ENCODE peak calls at places on chromosomes 5 and 9, in five cellular contexts. One of them, this sample, is unnamed. For H3K36me3 and H3K27me3, the result is how much of the 10 kb centered on the place peaks cover.

GRCh38 chr5:111848374-111848914 is 91.5 kb upstream of the NREP start:
- DNase-seq in cardiac muscle cell: no peak
- DNase-seq in SK-N-SH: no peak
- DNase-seq in Caco-2: no peak
- DNase-seq in stomach: no peak
- DNase-seq in this sample: no peak

GRCh38 chr9:76576344-76576743 is 117.4 kb downstream of the GCNT1 start:
- DNase-seq in cardiac muscle cell: no peak
- DNase-seq in SK-N-SH: no peak
- DNase-seq in Caco-2: no peak
- DNase-seq in stomach: no peak
- DNase-seq in this sample: no peak

GRCh38 chr9:14315754-14316573 is 2.0 kb upstream of the NFIB start:
- DNase-seq in cardiac muscle cell: peak
- DNase-seq in SK-N-SH: peak
- DNase-seq in Caco-2: peak
- DNase-seq in stomach: no peak
- DNase-seq in this sample: peak

GRCh38 chr5:57453728-57454127 is 28.9 kb downstream of the ACTBL2 start:
- DNase-seq in cardiac muscle cell: no peak
- DNase-seq in SK-N-SH: no peak
- DNase-seq in Caco-2: no peak
- DNase-seq in stomach: no peak
- DNase-seq in this sample: no peak

GRCh38 chr5:158700231-158700996 is 399.3 kb downstream of the EBF1 start:
- DNase-seq in cardiac muscle cell: no peak
- DNase-seq in SK-N-SH: no peak
- DNase-seq in Caco-2: no peak
- DNase-seq in stomach: no peak
- DNase-seq in this sample: no peak

GRCh38 chr5:142325677-142326479 is 1.1 kb upstream of the SPRY4 start:
- DNase-seq in cardiac muscle cell: peak
- DNase-seq in SK-N-SH: peak
- DNase-seq in Caco-2: peak
- DNase-seq in stomach: peak
- DNase-seq in this sample: peak

GRCh38 chr9:95613670-95614069 is 96.9 kb upstream of the PTCH1 start:
- DNase-seq in cardiac muscle cell: no peak
- DNase-seq in SK-N-SH: no peak
- DNase-seq in Caco-2: no peak
- DNase-seq in stomach: no peak
- DNase-seq in this sample: peak

GRCh38 chr5:43602456-43602817 is 543 bp upstream of the NNT start:
- DNase-seq in cardiac muscle cell: peak
- DNase-seq in SK-N-SH: peak
- DNase-seq in Caco-2: peak
- DNase-seq in stomach: peak
- DNase-seq in this sample: peak

GRCh38 chr9:86329649-86330048 is 24.6 kb downstream of the TUT7 start:
- DNase-seq in cardiac muscle cell: no peak
- DNase-seq in SK-N-SH: no peak
- DNase-seq in Caco-2: no peak
- DNase-seq in stomach: no peak
- DNase-seq in this sample: no peak

GRCh38 chr9:73565833-73566465 is 414.3 kb downstream of the ANXA1 start:
- DNase-seq in cardiac muscle cell: peak
- DNase-seq in SK-N-SH: no peak
- DNase-seq in Caco-2: peak
- DNase-seq in stomach: no peak
- DNase-seq in this sample: peak

GRCh38 chr9:83299556-83299955 is 236.6 kb upstream of the RASEF start:
- DNase-seq in cardiac muscle cell: no peak
- DNase-seq in SK-N-SH: no peak
- DNase-seq in Caco-2: no peak
- DNase-seq in stomach: no peak
- DNase-seq in this sample: no peak

GRCh38 chr5:117680421-117680820 is 1105.8 kb upstream of the SEMA6A start:
- DNase-seq in cardiac muscle cell: no peak
- DNase-seq in SK-N-SH: no peak
- DNase-seq in Caco-2: no peak
- DNase-seq in stomach: no peak
- DNase-seq in this sample: no peak

GRCh38 chr9:69120380-69121154 is 53.5 kb upstream of the TJP2 start:
- DNase-seq in cardiac muscle cell: no peak
- DNase-seq in SK-N-SH: no peak
- DNase-seq in Caco-2: peak
- DNase-seq in stomach: peak
- DNase-seq in this sample: peak

GRCh38 chr9:34992376-34992951 is 2.9 kb downstream of the DNAJB5 start:
- DNase-seq in cardiac muscle cell: no peak
- DNase-seq in SK-N-SH: no peak
- DNase-seq in Caco-2: no peak
- DNase-seq in stomach: no peak
- DNase-seq in this sample: peak

GRCh38 chr9:126406075-126406675 is 79.5 kb downstream of the MVB12B start:
- DNase-seq in cardiac muscle cell: no peak
- DNase-seq in SK-N-SH: no peak
- DNase-seq in Caco-2: no peak
- DNase-seq in stomach: no peak
- DNase-seq in this sample: no peak

GRCh38 chr5:96219580-96220281 is 213.3 kb downstream of the PCSK1 start:
- DNase-seq in cardiac muscle cell: no peak
- DNase-seq in SK-N-SH: no peak
- DNase-seq in Caco-2: no peak
- DNase-seq in stomach: no peak
- DNase-seq in this sample: no peak

GRCh38 chr5:59640411-59640810 is 253.1 kb downstream of the PDE4D start:
- DNase-seq in cardiac muscle cell: peak
- DNase-seq in SK-N-SH: no peak
- DNase-seq in Caco-2: no peak
- DNase-seq in stomach: no peak
- DNase-seq in this sample: no peak

GRCh38 chr9:7988644-7989280 is 189.2 kb upstream of the DMAC1 start:
- DNase-seq in cardiac muscle cell: no peak
- DNase-seq in SK-N-SH: no peak
- DNase-seq in Caco-2: no peak
- DNase-seq in stomach: no peak
- DNase-seq in this sample: no peak

GRCh38 chr5:124592891-124593290 is 153.5 kb downstream of the ZNF608 start:
- DNase-seq in cardiac muscle cell: no peak
- DNase-seq in SK-N-SH: no peak
- DNase-seq in Caco-2: no peak
- DNase-seq in stomach: no peak
- DNase-seq in this sample: no peak
- H3K4me3 ChIP-seq in cardiac muscle cell: no peak
- H3K4me3 ChIP-seq in SK-N-SH: no peak
- H3K4me3 ChIP-seq in Caco-2: no peak
- H3K4me3 ChIP-seq in stomach: no peak
- H3K4me3 ChIP-seq in this sample: no peak

GRCh38 chr9:131146186-131146585 is 20.8 kb downstream of the NUP214 start:
- DNase-seq in cardiac muscle cell: no peak
- DNase-seq in SK-N-SH: no peak
- DNase-seq in Caco-2: no peak
- DNase-seq in stomach: no peak
- DNase-seq in this sample: no peak
- H3K36me3 ChIP-seq in cardiac muscle cell: half or more
- H3K36me3 ChIP-seq in SK-N-SH: half or more
- H3K36me3 ChIP-seq in Caco-2: under half
- H3K36me3 ChIP-seq in stomach: half or more
- H3K36me3 ChIP-seq in this sample: under half

GRCh38 chr9:97852399-97853055 is 499 bp upstream of the FOXE1 start:
- DNase-seq in cardiac muscle cell: no peak
- DNase-seq in SK-N-SH: no peak
- DNase-seq in Caco-2: no peak
- DNase-seq in stomach: no peak
- DNase-seq in this sample: peak

GRCh38 chr9:97850746-97851449 is 2.1 kb upstream of the FOXE1 start:
- DNase-seq in cardiac muscle cell: no peak
- DNase-seq in SK-N-SH: no peak
- DNase-seq in Caco-2: no peak
- DNase-seq in stomach: no peak
- DNase-seq in this sample: no peak

GRCh38 chr9:97853056-97853843 is at the start of gene FOXE1:
- DNase-seq in cardiac muscle cell: no peak
- DNase-seq in SK-N-SH: no peak
- DNase-seq in Caco-2: no peak
- DNase-seq in stomach: no peak
- DNase-seq in this sample: peak

GRCh38 chr9:97851450-97851883 is 1.6 kb upstream of the FOXE1 start:
- DNase-seq in cardiac muscle cell: no peak
- DNase-seq in SK-N-SH: no peak
- DNase-seq in Caco-2: no peak
- DNase-seq in stomach: no peak
- DNase-seq in this sample: peak

GRCh38 chr9:97852001-97852398 is 1.0 kb upstream of the FOXE1 start:
- DNase-seq in cardiac muscle cell: no peak
- DNase-seq in SK-N-SH: no peak
- DNase-seq in Caco-2: no peak
- DNase-seq in stomach: no peak
- DNase-seq in this sample: peak
- H3K27me3 ChIP-seq in cardiac muscle cell: half or more
- H3K27me3 ChIP-seq in SK-N-SH: half or more
- H3K27me3 ChIP-seq in Caco-2: under half
- H3K27me3 ChIP-seq in stomach: half or more
- H3K27me3 ChIP-seq in this sample: half or more

GRCh38 chr5:149405550-149406202 is 26.6 kb upstream of the IL17B start:
- DNase-seq in cardiac muscle cell: no peak
- DNase-seq in SK-N-SH: no peak
- DNase-seq in Caco-2: no peak
- DNase-seq in stomach: no peak
- DNase-seq in this sample: no peak

GRCh38 chr5:149407331-149408251 is 28.5 kb upstream of the IL17B start:
- DNase-seq in cardiac muscle cell: no peak
- DNase-seq in SK-N-SH: no peak
- DNase-seq in Caco-2: no peak
- DNase-seq in stomach: no peak
- DNase-seq in this sample: no peak

GRCh38 chr5:149408252-149409099 is 29.4 kb upstream of the IL17B start:
- DNase-seq in cardiac muscle cell: no peak
- DNase-seq in SK-N-SH: no peak
- DNase-seq in Caco-2: no peak
- DNase-seq in stomach: no peak
- DNase-seq in this sample: no peak

GRCh38 chr5:149406203-149406978 is 27.3 kb upstream of the IL17B start:
- DNase-seq in cardiac muscle cell: no peak
- DNase-seq in SK-N-SH: peak
- DNase-seq in Caco-2: no peak
- DNase-seq in stomach: no peak
- DNase-seq in this sample: peak

DNA sequence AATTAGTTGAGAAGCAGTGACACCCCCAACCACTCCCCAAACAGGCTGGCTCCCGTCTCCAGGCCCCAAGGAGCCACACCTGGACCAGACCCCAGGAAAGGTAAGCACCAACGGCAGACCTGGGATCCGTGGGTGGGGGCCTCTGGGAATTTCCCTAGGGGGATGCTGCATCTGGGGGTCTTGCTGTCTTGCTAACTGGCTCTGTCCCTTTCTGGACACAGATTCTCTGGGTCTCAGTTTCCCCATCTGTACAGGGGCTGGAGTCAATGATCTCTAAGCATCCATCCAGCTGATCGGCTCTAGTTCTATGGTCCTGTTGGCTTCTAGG is 27.9 kb upstream of the IL17B start:
- DNase-seq in cardiac muscle cell: no peak
- DNase-seq in SK-N-SH: no peak
- DNase-seq in Caco-2: no peak
- DNase-seq in stomach: no peak
- DNase-seq in this sample: no peak
- H3K4me3 ChIP-seq in cardiac muscle cell: no peak
- H3K4me3 ChIP-seq in SK-N-SH: peak
- H3K4me3 ChIP-seq in Caco-2: no peak
- H3K4me3 ChIP-seq in stomach: peak
- H3K4me3 ChIP-seq in this sample: no peak

DNA sequence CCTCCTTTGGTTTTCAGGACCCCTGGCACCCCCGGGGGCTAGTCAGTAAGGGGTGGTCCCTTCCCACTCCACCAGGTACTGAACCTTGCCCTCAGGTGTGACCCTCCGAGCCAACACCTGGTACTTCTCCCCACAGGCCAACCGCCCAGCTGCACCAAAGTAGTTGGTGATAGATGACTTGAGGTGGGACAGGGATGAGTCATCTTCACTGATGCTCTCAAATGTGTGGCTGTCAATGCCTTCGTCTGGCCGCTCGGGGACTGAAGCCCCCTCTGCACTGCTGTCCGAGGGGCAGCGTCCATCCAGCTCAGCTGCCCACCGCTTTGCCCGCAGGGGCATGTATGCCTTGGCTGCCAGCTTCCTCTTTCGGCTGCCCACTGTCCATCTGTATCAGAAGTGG is 15.2 kb upstream of the PSMD5 start:
- DNase-seq in cardiac muscle cell: no peak
- DNase-seq in SK-N-SH: no peak
- DNase-seq in Caco-2: no peak
- DNase-seq in stomach: no peak
- DNase-seq in this sample: no peak
- H3K36me3 ChIP-seq in cardiac muscle cell: under half
- H3K36me3 ChIP-seq in SK-N-SH: under half
- H3K36me3 ChIP-seq in Caco-2: under half
- H3K36me3 ChIP-seq in stomach: under half
- H3K36me3 ChIP-seq in this sample: under half

DNA sequence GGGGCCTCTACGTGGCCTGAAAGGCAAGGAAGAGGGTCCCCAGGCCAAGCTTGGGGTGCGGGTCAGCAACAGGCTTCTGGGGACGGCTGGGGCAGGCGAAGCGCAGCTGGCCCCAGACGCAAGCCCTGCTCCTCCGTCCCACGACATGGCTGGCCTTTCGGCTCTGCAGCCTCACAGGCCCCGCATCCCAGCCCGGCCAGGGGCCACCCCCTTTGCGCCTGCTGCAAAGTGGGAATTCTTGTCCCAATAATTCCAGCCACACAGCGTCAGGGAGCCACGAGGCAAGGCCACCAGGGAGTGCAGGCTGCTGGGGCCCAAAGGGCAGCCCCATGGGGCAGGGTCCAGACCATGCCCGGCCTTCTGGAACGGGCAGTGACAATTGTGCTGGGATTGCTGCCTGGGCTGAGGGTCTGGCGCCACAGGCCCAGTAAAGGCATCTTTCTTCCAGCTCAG is 1.1 kb upstream of the ENTPD2 start:
- DNase-seq in cardiac muscle cell: no peak
- DNase-seq in SK-N-SH: no peak
- DNase-seq in Caco-2: no peak
- DNase-seq in stomach: no peak
- DNase-seq in this sample: no peak
- H3K27me3 ChIP-seq in cardiac muscle cell: half or more
- H3K27me3 ChIP-seq in SK-N-SH: under half
- H3K27me3 ChIP-seq in Caco-2: under half
- H3K27me3 ChIP-seq in stomach: half or more
- H3K27me3 ChIP-seq in this sample: under half

GRCh38 chr5:5765066-5765465 is 342.6 kb downstream of the ICE1 start:
- DNase-seq in cardiac muscle cell: no peak
- DNase-seq in SK-N-SH: no peak
- DNase-seq in Caco-2: no peak
- DNase-seq in stomach: no peak
- DNase-seq in this sample: no peak
- H3K4me3 ChIP-seq in cardiac muscle cell: no peak
- H3K4me3 ChIP-seq in SK-N-SH: no peak
- H3K4me3 ChIP-seq in Caco-2: no peak
- H3K4me3 ChIP-seq in stomach: no peak
- H3K4me3 ChIP-seq in this sample: no peak

GRCh38 chr5:151034422-151035379 is 14.3 kb downstream of the GPX3 start:
- DNase-seq in cardiac muscle cell: no peak
- DNase-seq in SK-N-SH: no peak
- DNase-seq in Caco-2: no peak
- DNase-seq in stomach: no peak
- DNase-seq in this sample: peak
- H3K36me3 ChIP-seq in cardiac muscle cell: half or more
- H3K36me3 ChIP-seq in SK-N-SH: under half
- H3K36me3 ChIP-seq in Caco-2: under half
- H3K36me3 ChIP-seq in stomach: half or more
- H3K36me3 ChIP-seq in this sample: under half

GRCh38 chr5:66346869-66347268 is 202.8 kb downstream of the SREK1 start:
- DNase-seq in cardiac muscle cell: no peak
- DNase-seq in SK-N-SH: peak
- DNase-seq in Caco-2: no peak
- DNase-seq in stomach: no peak
- DNase-seq in this sample: no peak
- H3K27me3 ChIP-seq in cardiac muscle cell: under half
- H3K27me3 ChIP-seq in SK-N-SH: under half
- H3K27me3 ChIP-seq in Caco-2: under half
- H3K27me3 ChIP-seq in stomach: under half
- H3K27me3 ChIP-seq in this sample: under half